ENCODE peak calls at places on chromosomes 11 and 22, in ten cellular contexts. E is H9, L is neural progenitor cell, F is fibroblast of pulmonary artery, Q is lower lobe of right lung, C is endothelial cell, U is cardiac fibroblast, H is GM13977, T is left ventricle myocardium inferior, O is pancreas. W is an unnamed sample.

GRCh38 chr11:62710001-62710345 is 2.5 kb downstream of the GNG3 start:
- DNase-seq in O (no peak), T (no peak), C (no peak), L (no peak), F (peak; percentile 31), H (peak; percentile 38), E (no peak), Q (no peak), U (peak; percentile 48), W (peak; percentile 72)

GRCh38 chr11:116563028-116563712 is 209.6 kb downstream of the BUD13 start:
- DNase-seq in T (no peak), H (no peak), Q (peak; percentile 61), O (no peak), F (peak; percentile 6), C (no peak), E (no peak), U (peak; percentile 4), L (no peak), W (no peak)

GRCh38 chr11:65246506-65246905 is 15.3 kb upstream of the POLA2 start:
- DNase-seq in U (no peak), L (no peak), H (no peak), O (no peak), E (no peak), Q (no peak), C (no peak), T (no peak), F (no peak), W (no peak)

GRCh38 chr11:46361283-46362145 is 14.3 kb downstream of the DGKZ start:
- DNase-seq in F (peak; percentile 67), H (peak; percentile 96), U (peak; percentile 65), C (no peak), E (no peak), Q (peak; percentile 83), T (peak; percentile 75), L (no peak), O (peak; percentile 65), W (peak; percentile 70)

GRCh38 chr11:81644239-81644840 is 1089.3 kb downstream of the FAM181B start:
- DNase-seq in O (no peak), T (no peak), U (peak; percentile 54), E (peak; percentile 53), Q (no peak), H (peak; percentile 24), L (peak; percentile 83), C (peak; percentile 9), F (peak; percentile 43), W (peak; percentile 24)

GRCh38 chr11:31812392-31813241 is 1.5 kb upstream of the PAX6 start:
- DNase-seq in H (peak; percentile 58), F (no peak), T (no peak), Q (no peak), O (peak; percentile 68), L (peak; percentile 94), C (peak; percentile 26), E (no peak), U (no peak), W (no peak)

GRCh38 chr11:85947431-85948272 is 92.5 kb downstream of the CCDC83 start:
- DNase-seq in E (no peak), H (peak; percentile 26), T (no peak), U (peak; percentile 96), O (no peak), F (peak; percentile 96), C (no peak), L (no peak), Q (no peak), W (peak; percentile 93)

GRCh38 chr22:22833059-22833458 is 54.6 kb upstream of the IGLL5 start:
- DNase-seq in H (no peak), F (no peak), U (no peak), O (no peak), Q (no peak), C (no peak), T (no peak), L (no peak), E (no peak), W (no peak)

GRCh38 chr11:108624196-108624925 is 30.8 kb upstream of the EXPH5 start:
- DNase-seq in T (no peak), C (no peak), E (no peak), H (no peak), O (no peak), F (no peak), Q (no peak), U (no peak), L (no peak), W (no peak)

GRCh38 chr11:35746356-35747153 is 84.0 kb downstream of the TRIM44 start:
- DNase-seq in Q (no peak), F (no peak), L (no peak), H (no peak), T (no peak), E (no peak), U (no peak), C (no peak), O (no peak), W (peak; percentile 43)

GRCh38 chr11:5282652-5283051 is 12.9 kb upstream of the HBE1 start:
- DNase-seq in T (no peak), U (no peak), E (no peak), H (no peak), F (no peak), Q (no peak), C (no peak), O (no peak), L (no peak), W (no peak)

GRCh38 chr11:33829430-33830141 is 55.3 kb upstream of the FBXO3 start:
- DNase-seq in Q (no peak), U (peak; percentile 82), E (peak; percentile 68), T (peak; percentile 38), C (peak; percentile 62), H (peak; percentile 88), O (no peak), L (peak; percentile 78), F (peak; percentile 82), W (peak; percentile 72)

DNA sequence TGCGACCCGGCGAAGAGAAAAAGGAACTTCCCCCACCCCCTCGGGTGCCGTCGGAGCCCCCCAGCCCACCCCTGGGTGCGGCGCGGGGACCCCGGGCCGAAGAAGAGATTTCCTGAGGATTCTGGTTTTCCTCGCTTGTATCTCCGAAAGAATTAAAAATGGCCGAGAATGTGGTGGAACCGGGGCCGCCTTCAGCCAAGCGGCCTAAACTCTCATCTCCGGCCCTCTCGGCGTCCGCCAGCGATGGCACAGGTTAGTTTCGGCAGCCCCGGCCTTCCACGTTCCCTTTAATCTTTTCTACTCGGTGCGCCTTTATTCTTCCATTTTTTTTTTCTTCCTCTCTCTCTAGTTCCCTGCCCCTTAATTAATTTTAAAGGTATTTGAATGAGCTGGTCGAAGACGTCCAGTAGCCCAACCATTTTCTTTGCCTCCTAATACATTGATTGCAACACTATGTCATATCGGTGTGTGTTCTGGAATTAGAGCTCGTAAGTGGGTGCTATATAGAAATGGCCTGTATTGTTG is 517 bp downstream of the EP300 start:
- DNase-seq in H (peak; percentile 39), C (no peak), T (no peak), U (peak; percentile 23), L (peak; percentile 58), Q (peak; percentile 62), E (no peak), O (peak; percentile 65), F (peak; percentile 41), W (peak; percentile 42)
- TF ChIP-seq CTCF in H (no peak), C (no peak), T (no peak), U (no peak), L (no peak), Q (no peak), E (no peak), O (no peak), F (no peak), W (no peak)

DNA sequence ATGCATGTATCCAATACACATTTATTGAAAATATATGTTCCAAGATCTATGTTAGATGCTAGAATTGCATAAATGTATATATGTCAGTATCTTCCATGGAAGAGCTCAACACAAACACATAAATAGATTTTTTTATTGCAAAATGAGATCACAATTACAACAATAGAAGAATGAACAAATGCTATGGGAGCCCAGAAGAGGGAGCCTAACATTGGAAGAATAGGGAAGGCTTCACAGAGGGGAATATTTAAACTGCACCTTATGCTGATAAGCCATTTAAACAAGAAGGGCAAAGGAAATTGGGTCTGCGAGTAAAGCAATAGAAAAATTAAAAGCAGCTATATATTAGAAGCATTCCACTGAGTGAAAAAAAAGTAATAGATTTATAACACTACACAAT is 96.1 kb upstream of the LRRC55 start:
- DNase-seq in H (no peak), E (no peak), O (no peak), C (no peak), F (peak; percentile 16), U (peak; percentile 8), L (no peak), Q (no peak), T (no peak), W (no peak)
- TF ChIP-seq CTCF in H (no peak), E (no peak), O (no peak), C (no peak), F (peak; percentile 26), U (peak; percentile 20), L (peak; percentile 14), Q (no peak), T (peak; percentile 19), W (peak; percentile 18)

DNA sequence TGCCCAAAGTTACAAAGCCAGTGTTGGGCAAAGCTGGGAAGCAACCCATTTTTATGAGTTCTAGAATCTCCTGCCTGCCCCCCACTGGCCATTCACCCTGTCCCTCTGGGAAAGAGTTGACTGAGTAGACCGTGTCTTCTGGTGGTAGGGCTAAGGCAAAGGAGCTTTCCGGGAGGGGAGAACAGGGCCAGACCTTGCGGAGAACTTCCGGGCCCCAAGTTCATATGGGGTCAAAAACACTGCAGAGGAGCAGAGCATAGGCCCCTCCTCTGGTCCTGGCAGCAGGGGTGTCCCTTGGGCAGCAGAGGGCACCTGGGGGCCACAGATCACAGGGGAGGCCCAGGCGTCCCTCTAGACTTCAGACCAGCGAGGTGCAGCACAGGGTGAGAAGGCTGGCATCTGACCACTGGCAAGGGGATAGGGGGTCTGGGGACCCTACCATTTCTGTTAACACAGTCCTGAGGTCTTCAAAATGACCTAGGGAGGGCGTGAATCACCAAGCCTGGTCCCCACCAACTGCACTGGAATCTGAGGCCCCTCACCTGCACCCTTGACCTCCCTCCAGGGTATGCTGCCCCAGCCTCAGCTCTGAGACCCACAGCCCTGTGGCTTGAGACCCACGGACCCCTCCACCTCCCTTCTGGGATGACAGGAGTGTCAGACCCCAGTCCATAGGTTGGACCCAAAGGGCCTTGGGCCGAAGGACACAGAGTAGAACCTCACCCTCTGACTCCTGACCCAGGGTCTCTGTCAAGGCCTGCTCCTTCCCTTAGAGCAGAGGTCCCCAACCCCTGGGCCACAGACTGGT is 1.3 kb upstream of the ARAP1 start:
- DNase-seq in U (no peak), C (no peak), O (no peak), H (no peak), F (no peak), E (no peak), Q (no peak), L (no peak), T (no peak), W (no peak)
- TF ChIP-seq CTCF in U (no peak), C (no peak), O (no peak), H (peak; percentile 11), F (no peak), E (no peak), Q (no peak), L (no peak), T (no peak), W (peak; percentile 20)

GRCh38 chr22:38144025-38144405 is 33.5 kb upstream of the BAIAP2L2 start:
- DNase-seq in F (no peak), Q (no peak), T (no peak), L (no peak), H (no peak), C (no peak), U (no peak), O (no peak), E (peak; percentile 49), W (no peak)
- TF ChIP-seq CTCF in F (no peak), Q (no peak), T (no peak), L (no peak), H (no peak), C (no peak), U (no peak), O (no peak), E (peak; percentile 22), W (no peak)